ENCODE peak calls at places on chromosomes 5 and 9, in nine cellular contexts. S, L, N, Z, R, U, C, P and F are unnamed samples.

GRCh38 chr9:15670884-15671283 is 118.0 kb downstream of the CCDC171 start:
- DNase-seq in S (no peak), L (no peak), N (no peak), Z (no peak), R (no peak), U (no peak), C (no peak), P (no peak), F (no peak)

GRCh38 chr5:135243194-135244191 is 155.5 kb downstream of the MACROH2A1 start:
- DNase-seq in S (no peak), L (no peak), N (no peak), Z (no peak), R (no peak), U (no peak), C (no peak), P (no peak), F (no peak)

GRCh38 chr5:113255579-113256210 is 179.1 kb downstream of the TSSK1B start:
- DNase-seq in S (no peak), L (no peak), N (no peak), Z (no peak), R (no peak), U (peak; percentile 34), C (no peak), P (no peak), F (no peak)

GRCh38 chr5:73393606-73394489 is 54.7 kb downstream of the FOXD1 start:
- DNase-seq in S (no peak), L (no peak), N (no peak), Z (no peak), R (no peak), U (no peak), C (no peak), P (no peak), F (no peak)

GRCh38 chr5:141186897-141187512 is at the start of gene PCDHB9:
- DNase-seq in S (peak; percentile 29), L (peak; percentile 29), N (peak; percentile 3), Z (no peak), R (peak; percentile 9), U (no peak), C (peak; percentile 46), P (peak; percentile 59), F (peak; percentile 52)

GRCh38 chr9:111094433-111095421 is 56.5 kb upstream of the LPAR1 start:
- DNase-seq in S (no peak), L (peak; percentile 82), N (no peak), Z (no peak), R (no peak), U (peak; percentile 79), C (no peak), P (no peak), F (peak; percentile 81)

GRCh38 chr9:133819923-133820322 is 81.8 kb upstream of the SARDH start:
- DNase-seq in S (no peak), L (no peak), N (no peak), Z (no peak), R (no peak), U (no peak), C (no peak), P (no peak), F (no peak)

GRCh38 chr9:136310273-136311030 is 6.6 kb upstream of the CCDC187 start:
- DNase-seq in S (no peak), L (no peak), N (peak; percentile 34), Z (no peak), R (no peak), U (no peak), C (no peak), P (no peak), F (no peak)

GRCh38 chr5:162852145-162852544 is 585.2 kb upstream of the CCNG1 start:
- DNase-seq in S (peak; percentile 1), L (no peak), N (no peak), Z (no peak), R (no peak), U (no peak), C (no peak), P (no peak), F (no peak)

GRCh38 chr9:92808726-92809451 is 44.3 kb upstream of the BICD2 start:
- DNase-seq in S (peak; percentile 86), L (peak; percentile 74), N (peak; percentile 63), Z (peak; percentile 72), R (peak; percentile 47), U (peak; percentile 30), C (peak; percentile 71), P (peak; percentile 82), F (peak; percentile 65)

GRCh38 chr9:129506892-129507291 is 114.0 kb downstream of the C9orf50 start:
- DNase-seq in S (no peak), L (peak; percentile 39), N (no peak), Z (no peak), R (no peak), U (no peak), C (no peak), P (no peak), F (peak; percentile 36)

GRCh38 chr5:151054713-151055112 is 26.1 kb downstream of the TNIP1 start:
- DNase-seq in S (no peak), L (no peak), N (no peak), Z (no peak), R (no peak), U (no peak), C (no peak), P (no peak), F (no peak)

GRCh38 chr5:178249191-178249989 is 16.8 kb upstream of the PHYKPL start:
- DNase-seq in S (no peak), L (peak; percentile 94), N (no peak), Z (no peak), R (peak; percentile 22), U (no peak), C (no peak), P (no peak), F (peak; percentile 66)

GRCh38 chr9:114906922-114907571 is 23.3 kb downstream of the TNFSF8 start:
- DNase-seq in S (peak; percentile 58), L (peak; percentile 51), N (peak; percentile 66), Z (peak; percentile 21), R (no peak), U (peak; percentile 44), C (peak; percentile 44), P (peak; percentile 67), F (peak; percentile 64)

GRCh38 chr9:91172329-91172728 is 189.4 kb downstream of the AUH start:
- DNase-seq in S (no peak), L (no peak), N (no peak), Z (no peak), R (no peak), U (no peak), C (no peak), P (no peak), F (no peak)

GRCh38 chr9:89079421-89079820 is 88.2 kb downstream of the S1PR3 start:
- DNase-seq in S (no peak), L (no peak), N (no peak), Z (no peak), R (no peak), U (peak; percentile 68), C (no peak), P (no peak), F (no peak)

GRCh38 chr5:148970228-148970627 is 92.6 kb downstream of the SH3TC2 start:
- DNase-seq in S (no peak), L (peak; percentile 40), N (peak; percentile 11), Z (no peak), R (no peak), U (no peak), C (no peak), P (peak; percentile 39), F (no peak)

GRCh38 chr9:29750062-29750461 is 2176.8 kb upstream of the C9orf72 start:
- DNase-seq in S (no peak), L (no peak), N (no peak), Z (no peak), R (no peak), U (no peak), C (no peak), P (no peak), F (peak; percentile 61)

GRCh38 chr5:161411156-161411555 is 135.4 kb downstream of the GABRB2 start:
- DNase-seq in S (no peak), L (no peak), N (no peak), Z (no peak), R (no peak), U (no peak), C (no peak), P (no peak), F (no peak)